ENCODE peak calls at places on chromosomes 6 and 20, in six cellular contexts. One of them, this sample, is unnamed.

GRCh38 chr6:46469021-46469420 is 22.2 kb downstream of the RCAN2 start:
- DNase-seq in stomach: no peak
- DNase-seq in choroid plexus epithelial cell: no peak
- DNase-seq in BE2C: no peak
- DNase-seq in GM23248: no peak
- DNase-seq in CD8-positive, alpha-beta T cell: no peak
- DNase-seq in this sample: no peak

GRCh38 chr6:150539568-150539967 is 60.1 kb upstream of the PLEKHG1 start:
- DNase-seq in stomach: no peak
- DNase-seq in choroid plexus epithelial cell: no peak
- DNase-seq in BE2C: no peak
- DNase-seq in GM23248: no peak
- DNase-seq in CD8-positive, alpha-beta T cell: no peak
- DNase-seq in this sample: no peak

GRCh38 chr20:5000263-5001173 is 792 bp downstream of the SLC23A2 start:
- DNase-seq in stomach: peak
- DNase-seq in choroid plexus epithelial cell: no peak
- DNase-seq in BE2C: peak
- DNase-seq in GM23248: peak
- DNase-seq in CD8-positive, alpha-beta T cell: no peak
- DNase-seq in this sample: no peak

GRCh38 chr6:31538805-31539400 is 2.9 kb downstream of the DDX39B start:
- DNase-seq in stomach: no peak
- DNase-seq in choroid plexus epithelial cell: no peak
- DNase-seq in BE2C: no peak
- DNase-seq in GM23248: no peak
- DNase-seq in CD8-positive, alpha-beta T cell: no peak
- DNase-seq in this sample: no peak

GRCh38 chr6:43883698-43884659 is 114.0 kb downstream of the VEGFA start:
- DNase-seq in stomach: peak
- DNase-seq in choroid plexus epithelial cell: no peak
- DNase-seq in BE2C: no peak
- DNase-seq in GM23248: no peak
- DNase-seq in CD8-positive, alpha-beta T cell: no peak
- DNase-seq in this sample: no peak

GRCh38 chr6:12152023-12152960 is 137.9 kb upstream of the EDN1 start:
- DNase-seq in stomach: no peak
- DNase-seq in choroid plexus epithelial cell: no peak
- DNase-seq in BE2C: no peak
- DNase-seq in GM23248: no peak
- DNase-seq in CD8-positive, alpha-beta T cell: no peak
- DNase-seq in this sample: no peak

GRCh38 chr6:77633993-77634392 is 18.8 kb upstream of the MEI4 start:
- DNase-seq in stomach: no peak
- DNase-seq in choroid plexus epithelial cell: peak
- DNase-seq in BE2C: no peak
- DNase-seq in GM23248: peak
- DNase-seq in CD8-positive, alpha-beta T cell: no peak
- DNase-seq in this sample: no peak

GRCh38 chr6:154277578-154278128 is 79.0 kb downstream of the IPCEF1 start:
- DNase-seq in stomach: no peak
- DNase-seq in choroid plexus epithelial cell: no peak
- DNase-seq in BE2C: no peak
- DNase-seq in GM23248: no peak
- DNase-seq in CD8-positive, alpha-beta T cell: no peak
- DNase-seq in this sample: no peak

GRCh38 chr6:144217797-144218196 is 67.3 kb upstream of the UTRN start:
- DNase-seq in stomach: no peak
- DNase-seq in choroid plexus epithelial cell: no peak
- DNase-seq in BE2C: no peak
- DNase-seq in GM23248: no peak
- DNase-seq in CD8-positive, alpha-beta T cell: no peak
- DNase-seq in this sample: no peak

GRCh38 chr6:63427951-63428350 is 108.2 kb upstream of the LGSN start:
- DNase-seq in stomach: no peak
- DNase-seq in choroid plexus epithelial cell: no peak
- DNase-seq in BE2C: no peak
- DNase-seq in GM23248: no peak
- DNase-seq in CD8-positive, alpha-beta T cell: no peak
- DNase-seq in this sample: no peak

GRCh38 chr6:100948381-100949133 is 67.4 kb upstream of the ASCC3 start:
- DNase-seq in stomach: no peak
- DNase-seq in choroid plexus epithelial cell: peak
- DNase-seq in BE2C: no peak
- DNase-seq in GM23248: no peak
- DNase-seq in CD8-positive, alpha-beta T cell: no peak
- DNase-seq in this sample: peak

GRCh38 chr6:4780360-4780812 is 4.2 kb downstream of the CDYL start:
- DNase-seq in stomach: no peak
- DNase-seq in choroid plexus epithelial cell: peak
- DNase-seq in BE2C: no peak
- DNase-seq in GM23248: peak
- DNase-seq in CD8-positive, alpha-beta T cell: no peak
- DNase-seq in this sample: peak

GRCh38 chr20:32970115-32970972 is 33.9 kb downstream of the SUN5 start:
- DNase-seq in stomach: no peak
- DNase-seq in choroid plexus epithelial cell: no peak
- DNase-seq in BE2C: no peak
- DNase-seq in GM23248: no peak
- DNase-seq in CD8-positive, alpha-beta T cell: no peak
- DNase-seq in this sample: no peak

GRCh38 chr6:44051516-44051915 is 75.7 kb downstream of the MRPL14 start:
- DNase-seq in stomach: no peak
- DNase-seq in choroid plexus epithelial cell: peak
- DNase-seq in BE2C: peak
- DNase-seq in GM23248: peak
- DNase-seq in CD8-positive, alpha-beta T cell: no peak
- DNase-seq in this sample: peak

GRCh38 chr6:42786525-42786985 is 4.7 kb downstream of the BICRAL start:
- DNase-seq in stomach: no peak
- DNase-seq in choroid plexus epithelial cell: no peak
- DNase-seq in BE2C: no peak
- DNase-seq in GM23248: no peak
- DNase-seq in CD8-positive, alpha-beta T cell: no peak
- DNase-seq in this sample: no peak
- H3K4me3 ChIP-seq in stomach: no peak
- H3K4me3 ChIP-seq in choroid plexus epithelial cell: no peak
- H3K4me3 ChIP-seq in BE2C: no peak
- H3K4me3 ChIP-seq in GM23248: no peak
- H3K4me3 ChIP-seq in CD8-positive, alpha-beta T cell: no peak
- H3K4me3 ChIP-seq in this sample: no peak

DNA sequence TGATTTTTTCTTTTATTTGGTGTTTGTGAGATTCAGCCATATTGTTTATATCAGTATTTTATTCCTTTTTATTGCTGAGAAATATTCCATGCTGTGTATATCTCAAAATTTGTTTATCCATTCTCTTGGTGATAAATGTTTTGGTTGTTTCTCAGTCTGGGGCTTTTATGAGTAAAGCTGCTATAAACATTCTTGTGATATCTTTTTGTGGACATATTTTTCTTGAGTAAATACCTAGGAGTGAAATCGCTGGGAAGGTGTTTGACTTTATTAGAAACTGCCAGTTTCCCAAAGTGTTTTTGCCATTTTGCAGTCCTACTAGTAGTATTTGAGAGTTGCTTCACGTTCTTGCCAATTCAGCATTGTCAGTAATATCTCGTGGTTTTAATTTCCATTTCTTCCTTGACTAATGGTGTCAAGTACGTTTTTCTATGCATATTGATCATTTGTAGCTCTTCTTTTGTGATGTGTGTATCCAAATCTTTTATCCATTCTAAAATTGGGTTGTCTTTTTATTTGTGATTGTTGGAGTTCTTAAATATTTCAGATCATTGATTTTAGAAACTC is 31.1 kb upstream of the DYNLRB1 start:
- DNase-seq in stomach: no peak
- DNase-seq in choroid plexus epithelial cell: no peak
- DNase-seq in BE2C: no peak
- DNase-seq in GM23248: no peak
- DNase-seq in CD8-positive, alpha-beta T cell: no peak
- DNase-seq in this sample: no peak
- H3K4me3 ChIP-seq in stomach: no peak
- H3K4me3 ChIP-seq in choroid plexus epithelial cell: no peak
- H3K4me3 ChIP-seq in BE2C: no peak
- H3K4me3 ChIP-seq in GM23248: no peak
- H3K4me3 ChIP-seq in CD8-positive, alpha-beta T cell: no peak
- H3K4me3 ChIP-seq in this sample: no peak

DNA sequence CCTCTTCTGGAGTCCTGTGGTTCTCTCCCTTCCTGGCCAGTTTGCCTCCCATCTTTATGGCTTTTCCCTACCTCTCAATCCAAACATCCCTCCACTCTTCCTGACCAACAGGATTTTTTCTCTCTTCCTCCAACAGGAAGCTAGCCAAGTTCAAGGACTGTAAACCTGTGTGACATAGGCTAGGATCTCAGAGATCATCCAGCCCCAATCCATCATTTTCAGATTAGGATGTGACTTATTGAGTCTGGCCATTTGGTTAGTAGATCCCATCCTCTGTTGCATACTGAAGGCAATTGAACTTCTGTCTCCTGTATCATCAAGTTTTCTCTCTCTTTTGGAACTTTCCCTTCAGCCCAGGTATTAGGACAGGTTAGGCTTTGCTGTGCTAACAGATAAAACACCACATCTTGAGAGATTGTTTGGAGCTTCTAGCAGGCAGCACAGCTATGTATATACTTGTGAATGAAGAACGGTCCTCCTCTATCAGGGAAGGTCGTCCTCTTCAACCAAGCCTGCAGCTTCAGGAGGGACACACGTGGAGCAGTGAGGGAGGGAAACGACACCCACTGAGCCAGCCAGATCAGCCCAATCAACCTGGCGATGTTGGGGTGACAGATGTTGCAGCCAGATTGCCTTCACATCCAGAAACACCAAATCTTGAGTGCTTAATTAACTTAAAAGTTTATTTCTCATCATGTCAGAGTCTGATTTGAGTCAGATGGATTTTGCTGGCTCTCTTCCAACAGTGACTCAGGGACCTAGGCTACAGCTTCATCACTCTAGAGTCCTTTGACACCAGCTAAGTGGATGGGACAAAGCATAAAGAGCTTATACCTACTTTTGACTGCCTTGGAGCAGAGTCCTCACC is 106.8 kb downstream of the GJA10 start:
- DNase-seq in stomach: no peak
- DNase-seq in choroid plexus epithelial cell: no peak
- DNase-seq in BE2C: peak
- DNase-seq in GM23248: peak
- DNase-seq in CD8-positive, alpha-beta T cell: no peak
- DNase-seq in this sample: peak
- H3K4me3 ChIP-seq in stomach: no peak
- H3K4me3 ChIP-seq in choroid plexus epithelial cell: no peak
- H3K4me3 ChIP-seq in BE2C: no peak
- H3K4me3 ChIP-seq in GM23248: no peak
- H3K4me3 ChIP-seq in CD8-positive, alpha-beta T cell: no peak
- H3K4me3 ChIP-seq in this sample: no peak

GRCh38 chr6:25403150-25403549 is 124.0 kb downstream of the CARMIL1 start:
- DNase-seq in stomach: no peak
- DNase-seq in choroid plexus epithelial cell: no peak
- DNase-seq in BE2C: no peak
- DNase-seq in GM23248: no peak
- DNase-seq in CD8-positive, alpha-beta T cell: no peak
- DNase-seq in this sample: no peak

GRCh38 chr6:25404094-25404493 is 124.9 kb downstream of the CARMIL1 start:
- DNase-seq in stomach: no peak
- DNase-seq in choroid plexus epithelial cell: no peak
- DNase-seq in BE2C: no peak
- DNase-seq in GM23248: no peak
- DNase-seq in CD8-positive, alpha-beta T cell: no peak
- DNase-seq in this sample: no peak

GRCh38 chr6:25402125-25402524 is 123.0 kb downstream of the CARMIL1 start:
- DNase-seq in stomach: no peak
- DNase-seq in choroid plexus epithelial cell: no peak
- DNase-seq in BE2C: no peak
- DNase-seq in GM23248: no peak
- DNase-seq in CD8-positive, alpha-beta T cell: no peak
- DNase-seq in this sample: no peak

GRCh38 chr6:25405442-25405841 is 126.3 kb downstream of the CARMIL1 start:
- DNase-seq in stomach: no peak
- DNase-seq in choroid plexus epithelial cell: no peak
- DNase-seq in BE2C: no peak
- DNase-seq in GM23248: no peak
- DNase-seq in CD8-positive, alpha-beta T cell: no peak
- DNase-seq in this sample: no peak

GRCh38 chr6:25404693-25405169 is 125.6 kb downstream of the CARMIL1 start:
- DNase-seq in stomach: peak
- DNase-seq in choroid plexus epithelial cell: no peak
- DNase-seq in BE2C: no peak
- DNase-seq in GM23248: peak
- DNase-seq in CD8-positive, alpha-beta T cell: peak
- DNase-seq in this sample: no peak
- H3K4me3 ChIP-seq in stomach: no peak
- H3K4me3 ChIP-seq in choroid plexus epithelial cell: no peak
- H3K4me3 ChIP-seq in BE2C: no peak
- H3K4me3 ChIP-seq in GM23248: no peak
- H3K4me3 ChIP-seq in CD8-positive, alpha-beta T cell: peak
- H3K4me3 ChIP-seq in this sample: no peak